ENCODE peak calls at places on chromosomes 16 and 17, in four cellular contexts. U, V, H and F are unnamed samples.

GRCh38 chr17:50079334-50080095 is 15.6 kb upstream of the PDK2 start:
- DNase-seq in U (peak), H (no peak), V (peak), F (peak)

GRCh38 chr16:81779540-81780320 is 639 bp downstream of the PLCG2 start:
- DNase-seq in U (no peak), H (no peak), V (peak), F (no peak)

GRCh38 chr17:71472809-71473789 is 647.7 kb upstream of the SOX9 start:
- DNase-seq in U (peak), V (peak), H (no peak), F (peak)

GRCh38 chr17:3695129-3695722 is 729 bp downstream of the P2RX5 start:
- DNase-seq in U (no peak), H (no peak), V (no peak), F (no peak)

GRCh38 chr17:66750756-66751543 is 84.0 kb upstream of the CACNG5 start:
- DNase-seq in H (no peak), V (no peak), U (no peak), F (no peak)

GRCh38 chr17:50182783-50183438 is 17.1 kb downstream of the SGCA start:
- DNase-seq in V (no peak), U (no peak), H (no peak), F (no peak)

GRCh38 chr16:47142469-47143328 is 1.0 kb downstream of the NETO2 start:
- DNase-seq in H (no peak), U (peak), V (peak), F (no peak)

GRCh38 chr16:60180609-60181008 is 1446.5 kb upstream of the GOT2 start:
- DNase-seq in U (no peak), H (no peak), V (no peak), F (no peak)

GRCh38 chr16:68592466-68593337 is 52.4 kb upstream of the CDH3 start:
- DNase-seq in U (no peak), H (no peak), V (peak), F (peak)

GRCh38 chr16:22318690-22319358 is 21.6 kb downstream of the POLR3E start:
- DNase-seq in H (no peak), U (peak), V (peak), F (peak)

GRCh38 chr17:45346255-45347015 is 29.6 kb upstream of the MAP3K14 start:
- DNase-seq in H (no peak), U (no peak), V (no peak), F (no peak)

GRCh38 chr16:4415538-4416199 is 727 bp downstream of the CORO7 start:
- DNase-seq in U (peak), V (no peak), H (no peak), F (peak)

GRCh38 chr17:68576811-68577551 is 24.2 kb downstream of the FAM20A start:
- DNase-seq in H (no peak), V (no peak), U (no peak), F (no peak)

GRCh38 chr17:49922095-49922494 is 46.9 kb upstream of the DLX4 start:
- DNase-seq in V (no peak), U (no peak), H (no peak), F (no peak)

GRCh38 chr16:25707982-25708583 is 16.3 kb downstream of the HS3ST4 start:
- DNase-seq in U (peak), H (no peak), V (peak), F (peak)

GRCh38 chr17:37488607-37489196 is 989 bp upstream of the DUSP14 start:
- DNase-seq in H (no peak), U (peak), V (peak), F (peak)

GRCh38 chr17:82863646-82863940 is 23.8 kb upstream of the ZNF750 start:
- DNase-seq in H (no peak), V (no peak), U (no peak), F (no peak)

GRCh38 chr17:74268554-74268953 is 5.5 kb upstream of the DNAI2 start:
- DNase-seq in U (no peak), V (no peak), H (no peak), F (no peak)

GRCh38 chr16:50731989-50732589 is 9.8 kb upstream of the CYLD start:
- DNase-seq in U (no peak), V (no peak), H (no peak), F (no peak)

GRCh38 chr16:30186782-30187555 is 3.6 kb downstream of the CORO1A start:
- DNase-seq in V (peak), H (peak), U (peak), F (peak)

GRCh38 chr16:12065866-12066545 is 89.5 kb downstream of the SNX29 start:
- DNase-seq in U (no peak), H (no peak), V (no peak), F (no peak)

GRCh38 chr17:43021739-43022512 is at the start of gene VAT1:
- DNase-seq in H (no peak), U (peak), V (peak), F (peak)

GRCh38 chr17:6476061-6476833 is 32.0 kb downstream of the PIMREG start:
- DNase-seq in H (no peak), U (no peak), V (no peak), F (no peak)

GRCh38 chr16:80996688-80997138 is 10.0 kb downstream of the CMC2 start:
- DNase-seq in H (no peak), V (no peak), U (no peak), F (no peak)

GRCh38 chr17:82632461-82632860 is 15.8 kb downstream of the WDR45B start:
- DNase-seq in H (peak), U (no peak), V (no peak), F (no peak)

GRCh38 chr17:77076046-77076882 is 64.5 kb upstream of the SEC14L1 start:
- DNase-seq in H (no peak), U (no peak), V (no peak), F (no peak)

GRCh38 chr16:73231969-73232554 is 184.1 kb upstream of the ZFHX3 start:
- DNase-seq in U (no peak), H (no peak), V (no peak), F (no peak)

GRCh38 chr17:45273551-45273957 is 11.7 kb upstream of the SPATA32 start:
- DNase-seq in V (no peak), U (no peak), H (no peak), F (no peak)

GRCh38 chr16:49416276-49416675 is 42.7 kb downstream of the C16orf78 start:
- DNase-seq in H (no peak), V (no peak), U (no peak), F (no peak)

GRCh38 chr16:11949527-11949926 is 7.7 kb upstream of the NPIPB2 start:
- DNase-seq in V (peak), H (no peak), U (peak), F (peak)

GRCh38 chr17:17168401-17168800 is 37.7 kb downstream of the PLD6 start:
- DNase-seq in V (no peak), H (no peak), U (no peak), F (no peak)

GRCh38 chr17:17171186-17171585 is 34.9 kb downstream of the PLD6 start:
- DNase-seq in V (no peak), U (no peak), H (no peak), F (no peak)

GRCh38 chr17:17171991-17172939 is 33.9 kb downstream of the PLD6 start:
- DNase-seq in V (no peak), U (peak), H (no peak), F (no peak)

GRCh38 chr17:17169396-17169795 is 36.7 kb downstream of the PLD6 start:
- DNase-seq in V (no peak), H (no peak), U (no peak), F (no peak)

GRCh38 chr17:17170346-17170976 is 35.7 kb downstream of the PLD6 start:
- DNase-seq in H (no peak), V (no peak), U (no peak), F (no peak)
- TF ChIP-seq KDM1A in H (no peak), V (no peak), U (no peak), F (no peak)

GRCh38 chr17:65554568-65555223 is 6.8 kb downstream of the AXIN2 start:
- DNase-seq in V (no peak), U (no peak), H (no peak), F (no peak)

GRCh38 chr17:65551641-65552040 is 9.8 kb downstream of the AXIN2 start:
- DNase-seq in V (no peak), U (no peak), H (no peak), F (no peak)

GRCh38 chr17:65553646-65554567 is 7.5 kb downstream of the AXIN2 start:
- DNase-seq in H (no peak), U (no peak), V (no peak), F (no peak)

GRCh38 chr17:65552214-65552613 is 9.2 kb downstream of the AXIN2 start:
- DNase-seq in V (no peak), H (no peak), U (no peak), F (no peak)

DNA sequence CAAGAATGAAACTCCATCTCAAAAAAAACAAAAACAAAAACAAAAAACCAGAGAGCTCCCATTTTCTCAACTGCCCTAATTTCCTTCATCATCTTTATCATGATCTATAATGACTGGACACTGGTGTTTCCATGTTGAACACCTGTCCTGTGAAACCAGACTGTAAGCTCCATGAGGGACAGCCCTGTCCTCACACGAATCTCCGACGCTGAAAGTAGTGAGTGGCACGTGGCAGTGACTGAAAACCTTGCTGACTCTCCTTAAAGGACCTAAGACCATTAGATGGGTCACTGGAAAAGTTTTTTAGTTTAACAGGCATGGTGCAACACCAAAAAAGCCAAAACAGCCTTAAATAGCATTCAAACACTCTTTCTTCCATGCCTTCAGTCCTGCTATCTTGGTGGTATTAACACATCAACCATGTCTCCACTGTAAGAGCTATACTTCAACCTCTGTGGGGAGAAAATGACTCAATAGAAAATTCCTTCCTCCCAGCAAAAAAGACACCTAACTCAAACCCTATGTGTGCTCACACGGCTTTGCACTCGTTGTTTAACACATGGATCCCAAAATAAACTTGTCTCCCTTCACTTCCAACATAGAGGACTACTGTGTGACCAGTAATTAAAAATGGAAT is 8.3 kb downstream of the AXIN2 start:
- DNase-seq in U (no peak), H (no peak), V (no peak), F (no peak)
- TF ChIP-seq KDM1A in U (no peak), H (no peak), V (no peak), F (no peak)

DNA sequence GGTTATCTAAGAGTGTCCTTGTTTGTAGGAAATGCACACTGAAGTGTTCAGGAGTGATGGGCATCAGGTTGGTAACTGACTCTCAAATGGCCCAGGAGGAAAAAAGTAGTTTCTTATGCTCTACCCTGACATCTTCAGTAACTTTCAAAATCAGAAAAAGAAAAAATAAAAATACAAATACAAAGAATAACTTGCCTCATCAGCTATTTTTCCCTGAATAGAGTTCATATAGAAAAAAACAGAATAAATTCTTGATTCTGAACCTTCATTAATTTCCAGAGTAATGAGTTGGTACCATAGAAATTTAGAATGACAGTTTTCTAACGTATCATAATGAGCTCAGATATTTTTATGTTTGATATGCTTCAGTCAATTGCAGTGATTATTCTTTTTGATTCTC is 27.2 kb upstream of the HYDIN start:
- DNase-seq in U (no peak), H (no peak), V (no peak), F (no peak)
- TF ChIP-seq KDM1A in U (no peak), H (no peak), V (no peak), F (no peak)

GRCh38 chr16:87367556-87367955 is 16.0 kb downstream of the FBXO31 start:
- DNase-seq in V (no peak), U (no peak), H (no peak), F (no peak)

GRCh38 chr16:87363771-87364476 is 19.7 kb downstream of the FBXO31 start:
- DNase-seq in U (peak), H (no peak), V (no peak), F (no peak)

GRCh38 chr16:87366930-87367329 is 16.6 kb downstream of the FBXO31 start:
- DNase-seq in V (no peak), U (no peak), H (no peak), F (no peak)

GRCh38 chr16:87366288-87366687 is 17.3 kb downstream of the FBXO31 start:
- DNase-seq in V (no peak), U (no peak), H (no peak), F (no peak)

GRCh38 chr16:87365021-87365713 is 18.4 kb downstream of the FBXO31 start:
- DNase-seq in H (no peak), U (no peak), V (no peak), F (no peak)
- TF ChIP-seq KDM1A in H (no peak), U (no peak), V (no peak), F (no peak)